ENCODE peak calls at places on chromosomes 4 and X, in six cellular contexts. S is AG10803, O is keratinocyte, V is upper lobe of right lung, E is lower leg skin, Y is A549. M is an unnamed sample.
A peak's percentile ranks its signal among the peaks of the same experiment; 100 is the strongest.

GRCh38 chr4:98796986-98797385 is 131.9 kb downstream of the EIF4E start:
- DNase-seq in Y (no peak), O (no peak), E (no peak), V (no peak), S (no peak), M (no peak)

GRCh38 chr4:76535603-76536380 is 100.8 kb downstream of the SHROOM3 start:
- DNase-seq in E (no peak), Y (no peak), S (peak; percentile 68), V (no peak), O (no peak), M (no peak)

GRCh38 chr4:21507439-21507838 is 441.1 kb downstream of the KCNIP4 start:
- DNase-seq in Y (no peak), S (no peak), V (no peak), O (no peak), E (no peak), M (no peak)

GRCh38 chrX:123085311-123085940 is 98.7 kb upstream of the GRIA3 start:
- DNase-seq in E (no peak), S (peak; percentile 61), V (no peak), Y (no peak), O (no peak), M (no peak)

GRCh38 chr4:142452132-142452855 is 393.8 kb downstream of the INPP4B start:
- DNase-seq in O (no peak), V (no peak), E (no peak), Y (no peak), S (peak; percentile 65), M (no peak)

GRCh38 chr4:162685401-162685800 is 481.3 kb downstream of the NAF1 start:
- DNase-seq in Y (no peak), V (no peak), S (no peak), O (no peak), E (no peak), M (no peak)

GRCh38 chr4:151038452-151039157 is 23.5 kb upstream of the LRBA start:
- DNase-seq in Y (no peak), V (no peak), E (peak; percentile 46), O (no peak), S (no peak), M (no peak)

GRCh38 chr4:29853843-29854242 is 866.3 kb upstream of the PCDH7 start:
- DNase-seq in V (no peak), Y (no peak), S (no peak), E (no peak), O (no peak), M (no peak)

GRCh38 chr4:164856396-164856795 is 20.6 kb upstream of the APELA start:
- DNase-seq in Y (no peak), O (no peak), E (no peak), V (no peak), S (no peak), M (no peak)

GRCh38 chr4:21476753-21477152 is 471.8 kb downstream of the KCNIP4 start:
- DNase-seq in Y (no peak), E (no peak), S (no peak), V (no peak), O (no peak), M (no peak)

GRCh38 chrX:40177942-40178715 is 80.4 kb upstream of the BCOR start:
- DNase-seq in O (no peak), E (no peak), V (no peak), Y (no peak), S (no peak), M (no peak)

GRCh38 chr4:88202443-88202842 is 44.0 kb upstream of the ABCG2 start:
- DNase-seq in Y (no peak), O (no peak), E (no peak), V (no peak), S (no peak), M (no peak)

GRCh38 chrX:63922221-63922620 is 137.2 kb upstream of the ARHGEF9 start:
- DNase-seq in S (peak; percentile 79), O (no peak), V (no peak), Y (no peak), E (no peak), M (peak; percentile 5)

GRCh38 chr4:84901173-84901572 is 65.3 kb downstream of the WDFY3 start:
- DNase-seq in E (no peak), Y (no peak), S (no peak), O (no peak), V (no peak), M (no peak)

GRCh38 chr4:1049591-1049905 is 38.1 kb downstream of the FGFRL1 start:
- DNase-seq in S (no peak), O (no peak), Y (no peak), E (peak; percentile 85), V (peak; percentile 61), M (no peak)

GRCh38 chr4:25677157-25677556 is 21.5 kb downstream of the SLC34A2 start:
- DNase-seq in V (no peak), E (no peak), O (no peak), Y (no peak), S (no peak), M (no peak)

GRCh38 chrX:70434352-70434866 is 10.2 kb upstream of the DLG3 start:
- DNase-seq in S (peak; percentile 70), E (peak; percentile 96), O (no peak), V (peak; percentile 91), Y (peak; percentile 93), M (no peak)

GRCh38 chrX:65407157-65407626 is 127.4 kb downstream of the LAS1L start:
- DNase-seq in E (no peak), V (no peak), Y (no peak), S (no peak), O (no peak), M (no peak)

GRCh38 chr4:4302001-4302400 is 11.9 kb downstream of the ZBTB49 start:
- DNase-seq in O (no peak), S (no peak), V (no peak), E (no peak), Y (no peak), M (no peak)

GRCh38 chr4:57129477-57129876 is 19.3 kb upstream of the IGFBP7 start:
- DNase-seq in O (no peak), S (no peak), E (no peak), Y (no peak), V (no peak), M (no peak)

GRCh38 chr4:58061967-58062366 is 951.8 kb upstream of the IGFBP7 start:
- DNase-seq in E (no peak), V (no peak), O (no peak), S (no peak), Y (no peak), M (no peak)

GRCh38 chrX:137194164-137194563 is 160.4 kb upstream of the GPR101 start:
- DNase-seq in V (no peak), E (no peak), O (no peak), Y (peak; percentile 5), S (no peak), M (no peak)

GRCh38 chr4:32748061-32748460 is 2027.9 kb downstream of the PCDH7 start:
- DNase-seq in O (no peak), V (no peak), S (no peak), E (no peak), Y (no peak), M (no peak)

GRCh38 chr4:123034023-123034422 is 111.6 kb upstream of the NUDT6 start:
- DNase-seq in E (no peak), V (no peak), S (peak; percentile 26), O (no peak), Y (no peak), M (peak; percentile 28)

GRCh38 chr4:1305261-1305711 is 15.6 kb downstream of the MAEA start:
- DNase-seq in E (no peak), S (no peak), V (no peak), O (no peak), Y (no peak), M (no peak)

GRCh38 chr4:142549726-142550463 is 296.2 kb downstream of the INPP4B start:
- DNase-seq in E (no peak), S (peak; percentile 82), O (peak; percentile 87), Y (peak; percentile 13), V (no peak), M (peak; percentile 51)

GRCh38 chrX:18883234-18883960 is 100.5 kb downstream of the PHKA2 start:
- DNase-seq in S (no peak), Y (no peak), O (no peak), E (no peak), V (peak; percentile 81), M (no peak)

GRCh38 chrX:50812995-50813842 is 775 bp downstream of the SHROOM4 start:
- DNase-seq in V (peak; percentile 69), O (no peak), Y (peak; percentile 9), E (peak; percentile 84), S (peak; percentile 59), M (no peak)

GRCh38 chr4:72391281-72391680 is 177.7 kb downstream of the ADAMTS3 start:
- DNase-seq in E (no peak), O (no peak), Y (no peak), S (no peak), V (no peak), M (no peak)

GRCh38 chr4:181775298-181775697 is 467.9 kb upstream of the TENM3 start:
- DNase-seq in O (no peak), Y (no peak), V (no peak), E (no peak), S (no peak), M (no peak)

GRCh38 chr4:77629885-77630284 is 24.3 kb downstream of the CXCL13 start:
- DNase-seq in O (no peak), S (no peak), E (no peak), Y (no peak), V (no peak), M (no peak)

GRCh38 chr4:44256414-44256813 is 192.2 kb downstream of the KCTD8 start:
- DNase-seq in V (no peak), S (no peak), O (no peak), E (no peak), Y (no peak), M (no peak)

GRCh38 chrX:10051866-10052265 is 84.7 kb downstream of the CLDN34 start:
- DNase-seq in O (peak; percentile 28), S (no peak), V (no peak), E (peak; percentile 26), Y (no peak), M (no peak)

GRCh38 chrX:46803140-46803539 is 33.7 kb upstream of the RP2 start:
- DNase-seq in S (no peak), Y (no peak), E (peak; percentile 15), O (no peak), V (no peak), M (no peak)
- TF ChIP-seq CTCF in S (peak; percentile 24), Y (peak; percentile 47), E (no peak), O (peak; percentile 28), V (peak; percentile 13), M (peak; percentile 17)

GRCh38 chrX:13084611-13085010 is 40.2 kb upstream of the FAM9C start:
- DNase-seq in O (no peak), E (no peak), Y (no peak), V (no peak), S (no peak), M (no peak)
- H3K4me3 ChIP-seq in O (no peak overlapping the region), E (no peak overlapping the region), Y (no peak overlapping the region), V (no peak overlapping the region), S (no peak overlapping the region), M (no peak overlapping the region)

GRCh38 chrX:119118780-119119395 is 8.7 kb downstream of the KIAA1210 start:
- DNase-seq in E (peak; percentile 86), S (peak; percentile 27), O (peak; percentile 1), V (no peak), Y (peak; percentile 50), M (no peak)
- TF ChIP-seq CTCF in E (no peak), S (peak; percentile 82), O (peak; percentile 82), V (peak; percentile 66), Y (peak; percentile 59), M (peak; percentile 74)

DNA sequence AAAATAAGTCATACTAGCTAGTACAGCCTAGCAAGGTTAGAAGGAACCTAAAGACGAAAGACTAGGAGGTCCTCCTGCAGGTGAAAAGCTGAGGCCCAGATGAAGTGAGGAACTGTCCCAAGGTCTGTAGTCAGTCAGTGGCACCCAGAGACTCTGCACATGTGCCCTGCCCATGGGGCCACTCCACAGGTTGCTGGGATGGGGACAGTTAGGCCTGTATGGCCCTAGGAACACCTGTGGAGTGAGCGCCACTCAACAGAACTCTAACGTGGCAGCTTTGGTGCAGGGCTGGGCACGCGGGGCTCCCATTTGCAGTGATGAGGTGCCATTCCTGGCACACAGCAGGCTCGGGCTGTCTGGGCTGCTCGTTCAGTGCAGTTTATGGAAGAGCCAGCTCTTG is 14.8 kb downstream of the ZNF185 start:
- DNase-seq in S (no peak), V (no peak), E (no peak), Y (no peak), O (no peak), M (no peak)
- H3K4me3 ChIP-seq in S (no peak overlapping the region), V (no peak overlapping the region), E (no peak overlapping the region), Y (no peak overlapping the region), O (no peak overlapping the region), M (no peak overlapping the region)

M was measured in AG04449.